ENCODE peak calls at places on chromosomes 1 and 21, in six cellular contexts. F, L, I, Z, W and J are unnamed samples.

GRCh38 chr1:204617256-204618147 is 68.0 kb downstream of the LRRN2 start:
- DNase-seq in F (no peak), L (no peak), I (no peak), Z (no peak), W (no peak), J (no peak)

GRCh38 chr1:2379733-2380404 is 11.5 kb downstream of the MORN1 start:
- DNase-seq in F (no peak), L (no peak), I (no peak), Z (no peak), W (no peak), J (no peak)

GRCh38 chr1:30372792-30373433 is 350.5 kb downstream of the MATN1 start:
- DNase-seq in F (no peak), L (no peak), I (no peak), Z (no peak), W (no peak), J (no peak)

GRCh38 chr1:208604295-208604694 is 360.1 kb upstream of the PLXNA2 start:
- DNase-seq in F (no peak), L (no peak), I (no peak), Z (no peak), W (peak; percentile 70), J (no peak)

GRCh38 chr1:8740034-8740449 is 77.4 kb downstream of the RERE start:
- DNase-seq in F (no peak), L (no peak), I (no peak), Z (no peak), W (peak; percentile 96), J (no peak)

GRCh38 chr1:74570797-74571492 is 58.5 kb upstream of the LRRC53 start:
- DNase-seq in F (no peak), L (no peak), I (no peak), Z (no peak), W (no peak), J (no peak)

GRCh38 chr1:110187139-110187890 is 22.8 kb upstream of the KCNC4 start:
- DNase-seq in F (no peak), L (no peak), I (no peak), Z (no peak), W (peak; percentile 27), J (no peak)

GRCh38 chr1:107695341-107695740 is 269.6 kb downstream of the VAV3 start:
- DNase-seq in F (no peak), L (no peak), I (no peak), Z (no peak), W (no peak), J (no peak)

GRCh38 chr21:33058468-33059318 is 11.2 kb upstream of the OLIG1 start:
- DNase-seq in F (no peak), L (no peak), I (no peak), Z (no peak), W (no peak), J (no peak)

GRCh38 chr1:154443274-154444013 is 38.3 kb downstream of the IL6R start:
- DNase-seq in F (no peak), L (no peak), I (no peak), Z (no peak), W (no peak), J (no peak)

GRCh38 chr1:218494000-218494399 is 148.9 kb downstream of the TGFB2 start:
- DNase-seq in F (no peak), L (no peak), I (no peak), Z (no peak), W (no peak), J (no peak)